ENCODE peak calls at places on chromosomes 3 and 15, in eight cellular contexts. V, Q, I, X, A, W, L and J are unnamed samples.

GRCh38 chr3:158312560-158313141 is 202.8 kb downstream of the RSRC1 start:
- DNase-seq in I (no peak), W (no peak), X (no peak), Q (no peak), V (no peak), A (no peak), L (no peak), J (no peak)

GRCh38 chr3:189013224-189013888 is 158.4 kb upstream of the TPRG1 start:
- DNase-seq in A (no peak), Q (no peak), V (no peak), W (no peak), I (no peak), L (no peak), X (no peak), J (no peak)

GRCh38 chr3:39284457-39284881 is 4.6 kb upstream of the CX3CR1 start:
- DNase-seq in V (no peak), L (no peak), I (no peak), A (no peak), X (peak; percentile 37), W (no peak), Q (no peak), J (no peak)

GRCh38 chr3:143590660-143591059 is 257.6 kb downstream of the SLC9A9 start:
- DNase-seq in V (no peak), L (no peak), Q (no peak), A (no peak), W (no peak), I (no peak), X (peak; percentile 52), J (no peak)

GRCh38 chr3:155963557-155963956 is 93.1 kb downstream of the GMPS start:
- DNase-seq in Q (no peak), W (no peak), V (no peak), A (no peak), I (no peak), L (no peak), X (no peak), J (no peak)

GRCh38 chr3:197002701-197003454 is 26.7 kb downstream of the MELTF start:
- DNase-seq in I (peak; percentile 90), W (peak; percentile 91), X (peak; percentile 95), Q (peak; percentile 30), L (peak; percentile 83), V (peak; percentile 88), A (peak; percentile 51), J (peak; percentile 94)

GRCh38 chr3:41224120-41224806 is 25.0 kb downstream of the CTNNB1 start:
- DNase-seq in L (no peak), A (no peak), W (no peak), V (no peak), Q (no peak), I (no peak), X (no peak), J (no peak)

GRCh38 chr15:77535845-77536244 is 96.9 kb downstream of the LINGO1 start:
- DNase-seq in L (no peak), I (peak; percentile 25), Q (no peak), W (peak; percentile 31), X (peak; percentile 53), V (no peak), A (peak; percentile 15), J (no peak)

GRCh38 chr15:70514236-70514635 is 249.1 kb downstream of the UACA start:
- DNase-seq in A (no peak), L (no peak), V (no peak), Q (no peak), I (no peak), W (no peak), X (no peak), J (no peak)

GRCh38 chr3:120425877-120426276 is 24.9 kb downstream of the FSTL1 start:
- DNase-seq in A (no peak), L (peak; percentile 61), V (no peak), Q (no peak), X (no peak), W (no peak), I (peak; percentile 51), J (no peak)

DNA sequence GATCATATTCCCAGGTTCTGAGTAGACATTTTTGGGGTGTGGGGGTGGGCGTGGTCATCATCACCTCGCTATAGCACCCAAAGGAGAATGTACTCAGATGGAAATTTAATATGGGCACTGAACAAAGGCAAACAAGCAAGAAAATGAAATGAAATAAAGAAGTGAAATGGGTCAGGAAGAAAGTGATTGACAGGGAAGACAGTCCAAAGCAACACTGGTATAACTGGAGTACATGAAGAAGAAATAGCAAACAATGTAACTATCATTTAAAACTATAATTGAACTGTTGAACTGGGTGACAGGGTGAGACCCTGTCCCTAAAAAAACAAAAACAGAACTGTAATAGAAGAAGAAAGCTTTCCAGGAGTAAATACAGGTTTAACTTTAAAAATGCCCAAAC is 24.8 kb downstream of the RPL39L start:
- DNase-seq in W (no peak), A (no peak), X (no peak), L (no peak), I (no peak), V (no peak), Q (no peak), J (no peak)
- H3K27me3 ChIP-seq in W (no peaks in the 10 kb centered on the region), A (peaks cover 6% of the 10 kb centered on the region), X (no peaks in the 10 kb centered on the region), L (no peaks in the 10 kb centered on the region), I (no peaks in the 10 kb centered on the region), V (no peaks in the 10 kb centered on the region), Q (no peaks in the 10 kb centered on the region), J (no peaks in the 10 kb centered on the region)

GRCh38 chr3:179671709-179672337 is 19.0 kb downstream of the USP13 start:
- DNase-seq in W (no peak), L (no peak), V (no peak), I (no peak), Q (peak; percentile 38), X (no peak), A (no peak), J (no peak)
- H3K27ac ChIP-seq in W (no peak overlapping the region), L (no peak overlapping the region), V (no peak overlapping the region), I (no peak overlapping the region), Q (peak overlapping the region; percentile 38), X (no peak overlapping the region), A (no peak overlapping the region), J (peak overlapping the region; percentile 37)

DNA sequence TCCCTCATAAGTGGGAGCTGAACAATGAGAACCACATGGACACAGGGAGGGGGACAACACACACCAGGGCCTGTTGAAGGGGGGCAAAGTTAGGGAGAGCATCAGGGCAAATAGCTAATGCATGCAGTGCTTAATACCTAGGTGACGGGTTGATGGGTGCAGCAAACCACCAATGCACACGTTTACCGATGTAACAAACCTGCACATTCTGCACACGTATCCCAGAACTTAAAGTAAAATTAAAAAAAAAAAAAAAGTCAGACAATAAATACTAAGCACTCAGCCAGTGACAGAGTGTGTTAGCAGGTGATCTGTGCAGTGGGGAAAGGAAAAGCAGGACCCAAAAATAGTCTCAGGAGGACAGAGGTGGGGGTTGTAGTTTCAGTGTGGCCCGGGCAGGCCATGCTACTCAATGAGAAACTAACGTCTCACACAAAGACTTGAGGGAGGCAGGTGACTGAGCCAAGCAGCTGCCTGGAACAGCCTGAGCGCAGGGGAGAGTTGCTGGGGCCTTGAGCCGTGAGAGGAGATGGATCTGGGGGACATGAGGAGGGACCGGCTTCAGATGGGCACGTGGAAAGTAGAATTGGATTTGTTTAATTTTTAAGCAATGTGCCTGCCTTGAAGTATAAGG is 18.4 kb downstream of the ANKDD1A start:
- DNase-seq in L (no peak), I (no peak), A (no peak), V (no peak), W (peak; percentile 44), X (no peak), Q (no peak), J (peak; percentile 12)
- TF ChIP-seq POLR2A in L (no peak), I (no peak), A (no peak), V (no peak), W (no peak), X (no peak), Q (no peak), J (no peak)

GRCh38 chr3:126713229-126713628 is 9.2 kb downstream of the CHCHD6 start:
- DNase-seq in V (no peak), A (no peak), L (no peak), X (no peak), Q (no peak), I (no peak), W (no peak), J (no peak)
- H3K27me3 ChIP-seq in V (no peaks in the 10 kb centered on the region), A (no peaks in the 10 kb centered on the region), L (no peaks in the 10 kb centered on the region), X (no peaks in the 10 kb centered on the region), Q (no peaks in the 10 kb centered on the region), I (no peaks in the 10 kb centered on the region), W (no peaks in the 10 kb centered on the region), J (no peaks in the 10 kb centered on the region)

GRCh38 chr3:104868291-104868690 is 498.4 kb upstream of the ALCAM start:
- DNase-seq in I (no peak), L (no peak), A (no peak), Q (no peak), V (no peak), W (no peak), X (no peak), J (no peak)

GRCh38 chr3:104873331-104873730 is 493.4 kb upstream of the ALCAM start:
- DNase-seq in L (no peak), Q (no peak), V (no peak), W (no peak), A (no peak), I (no peak), X (no peak), J (no peak)

DNA sequence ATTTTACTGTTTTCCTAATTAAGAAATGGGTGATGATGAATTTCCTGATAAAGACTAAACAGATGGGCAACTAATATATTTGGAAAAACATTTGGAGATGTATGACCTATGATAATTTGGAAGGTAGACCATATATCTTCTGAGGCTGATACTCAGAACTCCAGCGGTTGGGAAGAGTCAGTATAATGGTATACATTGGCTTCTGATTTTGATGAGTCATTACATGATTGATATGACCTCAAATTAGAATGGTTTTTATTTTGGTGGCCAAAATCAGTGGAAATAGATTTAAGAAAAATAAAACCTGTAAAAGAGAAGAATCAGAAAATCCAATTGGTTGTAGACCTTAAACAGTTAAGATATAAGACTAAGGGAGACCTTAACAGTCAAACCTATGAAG is 496.4 kb upstream of the ALCAM start:
- DNase-seq in W (no peak), V (no peak), X (no peak), L (no peak), I (no peak), A (no peak), Q (no peak), J (no peak)
- H3K27ac ChIP-seq in W (no peak overlapping the region), V (no peak overlapping the region), X (no peak overlapping the region), L (no peak overlapping the region), I (no peak overlapping the region), A (no peak overlapping the region), Q (no peak overlapping the region), J (no peak overlapping the region)